ENCODE peak calls at places on chromosomes 7 and 10, in ten cellular contexts. R, U, J, P, G, F, N, K, D and A are unnamed samples.

GRCh38 chr7:28409716-28410627 is 2.3 kb upstream of the CREB5 start:
- DNase-seq in N (no peak), F (peak; percentile 5), P (peak; percentile 41), J (no peak), U (peak; percentile 81), R (peak; percentile 84), G (peak; percentile 30), K (no peak), D (peak; percentile 64), A (peak; percentile 60)

GRCh38 chr10:84267503-84268126 is 22.8 kb downstream of the RGR start:
- DNase-seq in J (peak; percentile 14), U (peak; percentile 86), D (peak; percentile 56), F (no peak), N (no peak), R (no peak), G (no peak), K (peak; percentile 47), P (peak; percentile 42), A (peak; percentile 78)

GRCh38 chr10:10584164-10584563 is 433.5 kb upstream of the CELF2 start:
- DNase-seq in G (no peak), D (no peak), J (no peak), N (no peak), P (no peak), F (no peak), U (no peak), K (no peak), R (no peak), A (no peak)

GRCh38 chr7:17546206-17546998 is 247.9 kb downstream of the AHR start:
- DNase-seq in N (no peak), D (no peak), F (no peak), K (no peak), G (no peak), J (no peak), P (no peak), U (no peak), R (no peak), A (no peak)

GRCh38 chr7:43790834-43791233 is 32.4 kb downstream of the BLVRA start:
- DNase-seq in P (no peak), F (no peak), G (no peak), R (no peak), K (no peak), D (no peak), J (no peak), U (no peak), N (no peak), A (no peak)

GRCh38 chr7:45407730-45408406 is 166.3 kb upstream of the ADCY1 start:
- DNase-seq in G (no peak), K (no peak), N (peak; percentile 42), F (peak; percentile 58), U (peak; percentile 85), R (no peak), D (no peak), J (no peak), P (no peak), A (peak; percentile 80)

GRCh38 chr10:44435196-44435595 is 50.3 kb upstream of the CXCL12 start:
- DNase-seq in P (no peak), D (no peak), G (no peak), J (no peak), R (no peak), U (no peak), K (no peak), F (no peak), N (no peak), A (no peak)

GRCh38 chr10:16732376-16732775 is 84.8 kb downstream of the RSU1 start:
- DNase-seq in F (no peak), R (no peak), N (no peak), J (no peak), P (no peak), U (no peak), G (no peak), D (no peak), K (no peak), A (no peak)

GRCh38 chr10:103922659-103923058 is 4.7 kb upstream of the STN1 start:
- DNase-seq in D (no peak), F (no peak), G (no peak), K (no peak), R (no peak), N (no peak), J (no peak), U (no peak), P (no peak), A (no peak)

GRCh38 chr10:132547421-132547861 is 9.9 kb downstream of the INPP5A start:
- DNase-seq in K (no peak), G (no peak), U (no peak), N (no peak), D (no peak), J (no peak), R (peak; percentile 73), F (no peak), P (no peak), A (no peak)

GRCh38 chr7:150631866-150632864 is at the start of gene GIMAP6:
- DNase-seq in P (no peak), F (no peak), D (no peak), U (no peak), N (no peak), R (no peak), K (peak; percentile 43), J (no peak), G (no peak), A (no peak)

GRCh38 chr10:47143072-47143471 is 156.9 kb upstream of the GDF10 start:
- DNase-seq in P (no peak), F (no peak), N (no peak), K (no peak), D (no peak), G (no peak), U (no peak), J (no peak), R (no peak), A (no peak)

GRCh38 chr10:29007748-29008610 is 280.9 kb upstream of the LYZL1 start:
- DNase-seq in K (no peak), D (no peak), P (peak; percentile 6), G (no peak), F (no peak), U (no peak), R (no peak), J (no peak), N (no peak), A (no peak)

GRCh38 chr7:33905389-33906032 is at the start of gene BMPER:
- DNase-seq in R (no peak), N (peak; percentile 71), F (peak; percentile 36), G (peak; percentile 80), P (peak; percentile 22), K (no peak), D (peak; percentile 58), J (no peak), U (peak; percentile 89), A (peak; percentile 82)

GRCh38 chr10:17802966-17803365 is 6.2 kb upstream of the MRC1 start:
- DNase-seq in N (no peak), D (no peak), F (no peak), K (no peak), J (no peak), U (no peak), R (no peak), G (no peak), P (no peak), A (no peak)

GRCh38 chr10:60444494-60445064 is 54.9 kb upstream of the ANK3 start:
- DNase-seq in R (no peak), F (no peak), J (no peak), U (peak; percentile 53), G (peak; percentile 6), D (no peak), P (no peak), N (no peak), K (no peak), A (no peak)

GRCh38 chr10:109895095-109895818 is 28.1 kb downstream of the XPNPEP1 start:
- DNase-seq in U (no peak), K (no peak), G (no peak), J (no peak), P (no peak), N (no peak), F (peak; percentile 58), R (peak; percentile 92), D (no peak), A (peak; percentile 28)

GRCh38 chr7:138865843-138866242 is 67.8 kb upstream of the ATP6V0A4 start:
- DNase-seq in G (no peak), D (peak; percentile 65), P (no peak), J (peak; percentile 17), R (no peak), U (peak; percentile 54), F (no peak), N (no peak), K (peak; percentile 32), A (no peak)